ENCODE peak calls at places on chromosomes 11 and 22, in four cellular contexts. One of them, this sample, is unnamed.

GRCh38 chr11:12886508-12886907 is 122.6 kb upstream of the RASSF10 start:
- DNase-seq in HepG2: no peak
- DNase-seq in GM12878: no peak
- DNase-seq in K562: no peak
- DNase-seq in this sample: no peak

GRCh38 chr11:46850829-46851380 is 4.8 kb upstream of the CKAP5 start:
- DNase-seq in K562: no peak
- DNase-seq in GM12878: no peak
- DNase-seq in HepG2: no peak
- DNase-seq in this sample: peak; percentile 46

GRCh38 chr11:76269661-76270322 is 63.5 kb upstream of the WNT11 start:
- DNase-seq in K562: no peak
- DNase-seq in HepG2: no peak
- DNase-seq in GM12878: no peak
- DNase-seq in this sample: no peak

GRCh38 chr11:131904756-131905155 is 534.3 kb downstream of the NTM start:
- DNase-seq in GM12878: no peak
- DNase-seq in K562: no peak
- DNase-seq in HepG2: no peak
- DNase-seq in this sample: peak; percentile 53

GRCh38 chr11:72742522-72743320 is 9.5 kb downstream of the ARAP1 start:
- DNase-seq in GM12878: no peak
- DNase-seq in HepG2: no peak
- DNase-seq in K562: no peak
- DNase-seq in this sample: no peak

GRCh38 chr11:27423125-27423524 is 49.5 kb downstream of the LGR4 start:
- DNase-seq in HepG2: no peak
- DNase-seq in K562: no peak
- DNase-seq in GM12878: no peak
- DNase-seq in this sample: no peak

GRCh38 chr11:19814421-19814820 is 101.8 kb downstream of the NAV2 start:
- DNase-seq in HepG2: no peak
- DNase-seq in K562: no peak
- DNase-seq in GM12878: no peak
- DNase-seq in this sample: peak; percentile 34

GRCh38 chr11:26761382-26761781 is 39.5 kb upstream of the SLC5A12 start:
- DNase-seq in HepG2: no peak
- DNase-seq in GM12878: no peak
- DNase-seq in K562: no peak
- DNase-seq in this sample: no peak

GRCh38 chr22:47292546-47293320 is 530.3 kb downstream of the TBC1D22A start:
- DNase-seq in GM12878: no peak
- DNase-seq in K562: no peak
- DNase-seq in HepG2: no peak
- DNase-seq in this sample: no peak

GRCh38 chr11:126583101-126583500 is 227.6 kb downstream of the ST3GAL4 start:
- DNase-seq in HepG2: no peak
- DNase-seq in K562: no peak
- DNase-seq in GM12878: no peak
- DNase-seq in this sample: no peak

GRCh38 chr11:38594881-38595280 is 1996.8 kb upstream of the RAG2 start:
- DNase-seq in HepG2: no peak
- DNase-seq in GM12878: no peak
- DNase-seq in K562: peak; percentile 45
- DNase-seq in this sample: no peak

GRCh38 chr11:58493676-58494075 is 14.2 kb downstream of the OR5B21 start:
- DNase-seq in HepG2: no peak
- DNase-seq in GM12878: no peak
- DNase-seq in K562: no peak
- DNase-seq in this sample: no peak
- TF ChIP-seq ETV6 in HepG2: no peak
- TF ChIP-seq ETV6 in GM12878: no peak
- TF ChIP-seq ETV6 in K562: no peak
- TF ChIP-seq ETV6 in this sample: no peak

DNA sequence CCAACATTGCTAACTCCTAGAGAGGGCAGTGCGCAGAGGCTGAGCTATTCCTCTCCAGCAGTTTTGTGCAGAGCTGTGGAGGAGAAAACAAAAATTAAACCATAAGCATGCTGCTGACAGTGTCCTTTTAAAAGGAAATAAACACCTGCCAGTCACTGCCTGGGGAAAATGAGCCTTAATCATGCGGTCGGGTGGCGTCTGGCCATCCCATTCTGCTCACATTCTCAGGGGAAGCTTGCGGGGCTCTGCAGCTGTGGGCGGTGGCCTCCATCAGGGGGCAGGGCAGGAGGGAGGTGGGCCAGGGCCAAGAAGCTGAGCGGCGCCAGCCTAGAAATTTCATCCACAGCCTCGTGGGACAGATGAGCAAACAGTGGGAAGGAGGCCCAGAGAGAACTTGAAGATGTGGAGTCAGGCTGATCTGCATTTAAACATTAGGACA is 71.0 kb upstream of the TP53I11 start:
- DNase-seq in GM12878: no peak
- DNase-seq in K562: no peak
- DNase-seq in HepG2: no peak
- DNase-seq in this sample: peak; percentile 40
- TF ChIP-seq ETV6 in GM12878: no peak
- TF ChIP-seq ETV6 in K562: no peak
- TF ChIP-seq ETV6 in HepG2: no peak
- TF ChIP-seq ETV6 in this sample: no peak

DNA sequence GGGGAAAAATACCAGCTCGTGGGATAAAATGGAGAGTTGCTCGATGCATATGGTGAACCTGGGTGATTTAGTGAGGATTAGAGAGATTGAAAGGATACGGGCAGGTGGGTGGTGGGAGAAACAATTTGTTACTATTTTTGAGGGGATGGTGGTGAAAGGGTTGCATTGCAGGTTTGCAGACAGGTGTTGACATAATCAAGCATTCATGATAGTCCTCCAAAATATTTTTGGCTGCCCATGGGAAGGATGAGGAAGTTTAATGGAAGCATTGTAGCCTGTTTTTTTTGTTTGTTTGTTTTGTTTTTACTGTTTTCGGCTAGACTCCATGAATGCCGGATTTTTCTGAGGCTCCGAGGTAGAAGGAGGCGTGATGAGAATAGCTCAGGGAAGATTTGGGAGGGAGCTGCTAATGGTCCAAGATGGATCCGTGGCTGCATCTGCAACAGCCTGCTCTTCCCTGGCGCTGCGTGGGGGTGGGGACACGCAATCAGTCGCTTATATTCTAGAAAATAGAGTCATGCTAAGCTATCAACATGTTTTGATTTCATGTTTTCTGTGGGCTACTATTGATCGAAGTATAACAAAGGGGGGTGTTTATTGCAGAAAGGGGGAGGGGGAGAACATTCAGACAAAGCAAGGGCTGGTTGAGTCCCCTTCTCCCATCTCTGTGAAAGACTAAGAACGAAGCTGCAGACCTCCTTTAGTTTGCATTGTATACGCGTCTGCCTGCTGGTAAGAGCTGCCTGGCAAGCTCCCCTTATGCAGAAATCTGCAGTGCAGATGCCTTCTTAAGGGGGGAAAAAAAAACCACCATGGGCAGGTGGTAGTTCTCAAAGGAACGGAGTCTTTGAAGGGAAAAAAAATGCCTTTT is 980 bp downstream of the RTN3 start:
- DNase-seq in HepG2: peak; percentile 8
- DNase-seq in GM12878: no peak
- DNase-seq in K562: peak; percentile 30
- DNase-seq in this sample: no peak
- TF ChIP-seq ETV6 in HepG2: no peak
- TF ChIP-seq ETV6 in GM12878: no peak
- TF ChIP-seq ETV6 in K562: no peak
- TF ChIP-seq ETV6 in this sample: peak; percentile 6

DNA sequence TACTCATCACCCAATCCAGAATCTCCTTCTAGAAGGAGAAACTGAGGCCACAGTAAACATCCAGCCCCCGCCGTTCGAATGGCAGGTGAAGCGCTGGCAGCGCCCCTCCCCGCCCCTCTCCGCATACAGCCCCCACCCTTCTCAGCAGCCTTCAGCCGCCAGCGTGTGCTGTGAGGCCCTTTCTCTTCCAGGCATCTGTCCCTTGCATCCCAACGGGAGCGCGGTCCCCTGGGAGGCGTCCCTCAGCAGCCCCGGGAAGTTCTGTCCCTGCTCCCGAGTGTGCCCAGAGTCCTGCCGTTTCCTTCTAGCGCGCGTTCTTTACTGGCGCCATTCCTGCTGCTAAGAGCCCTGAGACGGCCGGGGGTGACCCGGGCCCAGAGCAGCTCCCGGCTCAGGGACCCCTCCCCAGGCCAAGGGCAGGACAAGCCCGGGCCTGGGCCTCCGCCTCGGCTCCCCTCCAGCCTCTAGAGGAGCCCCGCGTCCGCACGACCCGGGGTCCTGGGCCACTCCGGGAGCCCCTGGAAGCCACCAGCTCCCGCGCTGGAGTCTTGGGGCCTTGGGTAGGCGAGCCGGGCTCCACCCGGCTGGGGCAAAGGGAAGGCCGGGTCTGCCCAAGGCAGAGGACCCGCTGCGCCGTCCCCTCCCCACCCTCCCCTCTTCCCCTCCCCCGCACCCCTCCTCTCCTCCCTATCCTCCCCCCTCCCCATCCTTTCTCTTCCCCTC is 450.4 kb downstream of the OPCML start:
- DNase-seq in HepG2: no peak
- DNase-seq in GM12878: no peak
- DNase-seq in K562: no peak
- DNase-seq in this sample: no peak
- TF ChIP-seq ETV6 in HepG2: no peak
- TF ChIP-seq ETV6 in GM12878: no peak
- TF ChIP-seq ETV6 in K562: no peak
- TF ChIP-seq ETV6 in this sample: no peak

GRCh38 chr11:58979222-58979621 is 39.9 kb downstream of the GLYATL1 start:
- DNase-seq in GM12878: no peak
- DNase-seq in K562: no peak
- DNase-seq in HepG2: no peak
- DNase-seq in this sample: no peak
- TF ChIP-seq ETV6 in GM12878: no peak
- TF ChIP-seq ETV6 in K562: no peak
- TF ChIP-seq ETV6 in HepG2: no peak
- TF ChIP-seq ETV6 in this sample: no peak

GRCh38 chr11:68206211-68206610 is 6.9 kb downstream of the KMT5B start:
- DNase-seq in K562: peak; percentile 47
- DNase-seq in GM12878: no peak
- DNase-seq in HepG2: peak; percentile 74
- DNase-seq in this sample: no peak
- TF ChIP-seq ETV6 in K562: no peak
- TF ChIP-seq ETV6 in GM12878: no peak
- TF ChIP-seq ETV6 in HepG2: no peak
- TF ChIP-seq ETV6 in this sample: no peak

GRCh38 chr11:93330446-93330984 is at the start of gene DEUP1:
- DNase-seq in HepG2: no peak
- DNase-seq in K562: peak; percentile 75
- DNase-seq in GM12878: no peak
- DNase-seq in this sample: peak; percentile 50
- TF ChIP-seq ETV6 in HepG2: no peak
- TF ChIP-seq ETV6 in K562: no peak
- TF ChIP-seq ETV6 in GM12878: no peak
- TF ChIP-seq ETV6 in this sample: no peak

DNA sequence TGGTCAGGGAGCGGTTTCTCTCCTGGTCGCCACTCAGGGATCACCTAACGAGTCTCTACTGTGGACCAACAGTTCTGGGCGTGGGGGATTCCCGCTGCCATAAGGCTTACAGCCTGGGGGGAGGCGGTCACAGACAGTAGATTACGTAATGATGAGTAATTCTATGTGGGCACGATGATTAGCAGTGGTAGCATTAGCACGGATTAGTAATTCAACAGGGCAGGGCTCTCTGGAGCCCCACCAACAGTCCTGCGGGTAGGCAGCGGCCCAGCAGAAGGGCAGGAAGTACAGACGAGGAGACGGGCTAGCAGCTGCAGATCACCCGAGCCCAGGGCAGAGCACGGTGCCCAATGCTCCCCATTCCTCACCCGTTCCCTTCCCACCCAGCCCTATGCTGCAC is 3.6 kb downstream of the SHISAL1 start:
- DNase-seq in K562: no peak
- DNase-seq in GM12878: no peak
- DNase-seq in HepG2: no peak
- DNase-seq in this sample: no peak
- TF ChIP-seq ETV6 in K562: no peak
- TF ChIP-seq ETV6 in GM12878: no peak
- TF ChIP-seq ETV6 in HepG2: no peak
- TF ChIP-seq ETV6 in this sample: no peak

This sample was measured in WTC11.